ENCODE peak calls at places on chromosomes 1 and 21, in eight cellular contexts. P is GM03348; K is activated naive CD4-positive, alpha-beta T cell; T is HEK293T; D is NCI-H2029 treated with DMSO at 0.1 percent for 48 hours; N is NCI-H2081; M is AG08395; Y is T-cell. B is an unnamed sample.
A peak's percentile ranks its signal among the peaks of the same experiment; 100 is the strongest.

GRCh38 chr1:21520899-21521716 is 11.9 kb downstream of the ALPL start:
- DNase-seq in P (peak; percentile 37), K (no peak), T (no peak), D (peak; percentile 23), N (no peak), M (peak; percentile 40), Y (no peak), B (peak; percentile 20)

GRCh38 chr1:40625076-40625475 is 40.4 kb downstream of the RIMS3 start:
- DNase-seq in P (peak; percentile 40), K (no peak), T (no peak), D (peak; percentile 88), N (peak; percentile 58), M (no peak), Y (no peak), B (peak; percentile 16)

GRCh38 chr21:41642399-41642798 is 124.5 kb downstream of the RIPK4 start:
- DNase-seq in P (no peak), K (no peak), T (no peak), D (no peak), N (no peak), M (no peak), Y (no peak), B (peak; percentile 25)

GRCh38 chr1:30191154-30191702 is 532.2 kb downstream of the MATN1 start:
- DNase-seq in P (peak; percentile 86), K (no peak), T (peak; percentile 42), D (no peak), N (no peak), M (peak; percentile 81), Y (no peak), B (peak; percentile 8)

GRCh38 chr1:155909894-155910293 is 1.3 kb downstream of the RIT1 start:
- DNase-seq in P (peak; percentile 39), K (no peak), T (no peak), D (no peak), N (no peak), M (peak; percentile 14), Y (no peak), B (peak; percentile 57)

GRCh38 chr21:35563885-35564451 is 496.4 kb downstream of the SETD4 start:
- DNase-seq in P (peak; percentile 82), K (no peak), T (no peak), D (no peak), N (peak; percentile 69), M (peak; percentile 87), Y (no peak), B (peak; percentile 88)

GRCh38 chr1:156444407-156445001 is 56.1 kb downstream of the MEF2D start:
- DNase-seq in P (no peak), K (no peak), T (peak; percentile 66), D (no peak), N (peak; percentile 63), M (no peak), Y (no peak), B (no peak)

GRCh38 chr1:226360106-226360746 is 47.7 kb downstream of the PARP1 start:
- DNase-seq in P (no peak), K (no peak), T (no peak), D (no peak), N (no peak), M (no peak), Y (no peak), B (no peak)

GRCh38 chr1:185929759-185930158 is 195.6 kb downstream of the HMCN1 start:
- DNase-seq in P (peak; percentile 29), K (no peak), T (no peak), D (peak; percentile 2), N (no peak), M (peak; percentile 16), Y (no peak), B (no peak)

GRCh38 chr1:12052008-12052573 is 11.0 kb upstream of the TNFRSF8 start:
- DNase-seq in P (peak; percentile 94), K (no peak), T (peak; percentile 45), D (no peak), N (no peak), M (peak; percentile 96), Y (no peak), B (peak; percentile 81)

GRCh38 chr1:23403038-23403336 is 21.6 kb downstream of the TCEA3 start:
- DNase-seq in P (peak; percentile 69), K (no peak), T (no peak), D (no peak), N (no peak), M (peak; percentile 80), Y (no peak), B (peak; percentile 78)

GRCh38 chr1:207891148-207891547 is 19.8 kb downstream of the CD34 start:
- DNase-seq in P (no peak), K (no peak), T (no peak), D (no peak), N (no peak), M (no peak), Y (no peak), B (no peak)

GRCh38 chr1:57916034-57916433 is 492.2 kb upstream of the DAB1 start:
- DNase-seq in P (no peak), K (no peak), T (no peak), D (no peak), N (no peak), M (no peak), Y (no peak), B (no peak)

GRCh38 chr1:100794719-100795645 is 75.4 kb downstream of the VCAM1 start:
- DNase-seq in P (peak; percentile 11), K (no peak), T (no peak), D (no peak), N (peak; percentile 79), M (no peak), Y (no peak), B (no peak)

GRCh38 chr1:220113136-220113695 is 19.3 kb downstream of the IARS2 start:
- DNase-seq in P (peak; percentile 35), K (no peak), T (peak; percentile 38), D (no peak), N (peak; percentile 51), M (peak; percentile 26), Y (no peak), B (peak; percentile 28)

GRCh38 chr1:24199291-24199900 is 12.3 kb upstream of the IFNLR1 start:
- DNase-seq in P (peak; percentile 86), K (peak; percentile 61), T (peak; percentile 76), D (no peak), N (peak; percentile 72), M (peak; percentile 77), Y (peak; percentile 76), B (peak; percentile 41)

GRCh38 chr1:116207126-116207735 is 96.0 kb downstream of the MAB21L3 start:
- DNase-seq in P (no peak), K (no peak), T (no peak), D (peak; percentile 72), N (no peak), M (no peak), Y (no peak), B (no peak)

GRCh38 chr1:72439036-72439435 is 156.7 kb upstream of the NEGR1 start:
- DNase-seq in P (no peak), K (no peak), T (no peak), D (no peak), N (no peak), M (no peak), Y (no peak), B (peak; percentile 56)

GRCh38 chr1:47991187-47991586 is 6.0 kb downstream of the TRABD2B start:
- DNase-seq in P (no peak), K (no peak), T (peak; percentile 37), D (no peak), N (no peak), M (peak; percentile 10), Y (no peak), B (peak; percentile 3)

GRCh38 chr1:57422271-57423134 is 1.4 kb downstream of the DAB1 start:
- DNase-seq in P (peak; percentile 71), K (no peak), T (peak; percentile 56), D (no peak), N (peak; percentile 45), M (peak; percentile 42), Y (no peak), B (no peak)

GRCh38 chr1:214281030-214281901 is at the start of gene SMYD2:
- DNase-seq in P (peak; percentile 90), K (peak; percentile 62), T (peak; percentile 83), D (no peak), N (peak; percentile 89), M (peak; percentile 65), Y (peak; percentile 71), B (peak; percentile 34)

GRCh38 chr1:12179111-12179519 is 12.3 kb downstream of the TNFRSF1B start:
- DNase-seq in P (peak; percentile 39), K (peak; percentile 69), T (no peak), D (no peak), N (no peak), M (peak; percentile 91), Y (peak; percentile 72), B (peak; percentile 9)

GRCh38 chr1:47569681-47570470 is 132.0 kb downstream of the FOXD2 start:
- DNase-seq in P (peak; percentile 86), K (no peak), T (peak; percentile 35), D (peak; percentile 74), N (no peak), M (peak; percentile 92), Y (no peak), B (peak; percentile 97)

GRCh38 chr21:33880626-33881025 is 35.0 kb downstream of the ATP5PO start:
- DNase-seq in P (no peak), K (no peak), T (no peak), D (no peak), N (no peak), M (no peak), Y (no peak), B (no peak)

B was measured in HFFc6.